ENCODE peak calls at places on chromosomes 13 and 19, in four cellular contexts. D is osteoblast, L is ovary, Y is heart right ventricle. R is an unnamed sample.

GRCh38 chr19:13689050-13689449 is 75.3 kb upstream of the MRI1 start:
- DNase-seq in D (no peak), L (no peak), Y (no peak), R (peak; percentile 2)

GRCh38 chr13:21478881-21479808 is 20.0 kb upstream of the ZDHHC20 start:
- DNase-seq in D (peak; percentile 73), L (no peak), Y (peak; percentile 73), R (peak; percentile 35)

GRCh38 chr13:47555235-47555634 is 445.8 kb downstream of the SUCLA2 start:
- DNase-seq in D (no peak), L (no peak), Y (no peak), R (no peak)

GRCh38 chr19:52542984-52543664 is 15.7 kb downstream of the ZNF808 start:
- DNase-seq in D (no peak), L (no peak), Y (no peak), R (no peak)

GRCh38 chr13:114200673-114201005 is 21.6 kb downstream of the CFAP97D2 start:
- DNase-seq in D (no peak), L (no peak), Y (no peak), R (no peak)

GRCh38 chr13:23609414-23610186 is 39.4 kb downstream of the TNFRSF19 start:
- DNase-seq in D (no peak), L (peak; percentile 40), Y (peak; percentile 40), R (no peak)

GRCh38 chr19:1154731-1155351 is 19.2 kb downstream of the SBNO2 start:
- DNase-seq in D (peak; percentile 100), L (peak; percentile 82), Y (peak; percentile 82), R (peak; percentile 82)

GRCh38 chr13:51724721-51725120 is 79.2 kb downstream of the DHRS12 start:
- DNase-seq in D (no peak), L (no peak), Y (no peak), R (no peak)

GRCh38 chr13:26499209-26499601 is 58.3 kb upstream of the WASF3 start:
- DNase-seq in D (no peak), L (no peak), Y (no peak), R (no peak)

GRCh38 chr13:106919093-106919492 is 351.2 kb upstream of the ARGLU1 start:
- DNase-seq in D (no peak), L (no peak), Y (no peak), R (no peak)

GRCh38 chr13:103386341-103386740 is 320.1 kb upstream of the SLC10A2 start:
- DNase-seq in D (no peak), L (no peak), Y (peak; percentile 5), R (no peak)

GRCh38 chr13:29935309-29935981 is 85.0 kb upstream of the UBL3 start:
- DNase-seq in D (no peak), L (no peak), Y (no peak), R (no peak)

GRCh38 chr19:2720777-2721569 is at the start of gene DIRAS1:
- DNase-seq in D (peak; percentile 95), L (peak; percentile 51), Y (no peak), R (no peak)

GRCh38 chr19:11046608-11047354 is 42.5 kb upstream of the LDLR start:
- DNase-seq in D (peak; percentile 64), L (no peak), Y (no peak), R (no peak)

GRCh38 chr13:40404407-40404806 is 262.0 kb downstream of the FOXO1 start:
- DNase-seq in D (no peak), L (no peak), Y (no peak), R (no peak)

GRCh38 chr13:40402931-40403412 is 263.5 kb downstream of the FOXO1 start:
- DNase-seq in D (no peak), L (peak; percentile 46), Y (no peak), R (no peak)

GRCh38 chr13:40399756-40400155 is 266.7 kb downstream of the FOXO1 start:
- DNase-seq in D (no peak), L (no peak), Y (no peak), R (no peak)

GRCh38 chr13:40403509-40404241 is 262.8 kb downstream of the FOXO1 start:
- DNase-seq in D (no peak), L (peak; percentile 33), Y (peak; percentile 16), R (no peak)

DNA sequence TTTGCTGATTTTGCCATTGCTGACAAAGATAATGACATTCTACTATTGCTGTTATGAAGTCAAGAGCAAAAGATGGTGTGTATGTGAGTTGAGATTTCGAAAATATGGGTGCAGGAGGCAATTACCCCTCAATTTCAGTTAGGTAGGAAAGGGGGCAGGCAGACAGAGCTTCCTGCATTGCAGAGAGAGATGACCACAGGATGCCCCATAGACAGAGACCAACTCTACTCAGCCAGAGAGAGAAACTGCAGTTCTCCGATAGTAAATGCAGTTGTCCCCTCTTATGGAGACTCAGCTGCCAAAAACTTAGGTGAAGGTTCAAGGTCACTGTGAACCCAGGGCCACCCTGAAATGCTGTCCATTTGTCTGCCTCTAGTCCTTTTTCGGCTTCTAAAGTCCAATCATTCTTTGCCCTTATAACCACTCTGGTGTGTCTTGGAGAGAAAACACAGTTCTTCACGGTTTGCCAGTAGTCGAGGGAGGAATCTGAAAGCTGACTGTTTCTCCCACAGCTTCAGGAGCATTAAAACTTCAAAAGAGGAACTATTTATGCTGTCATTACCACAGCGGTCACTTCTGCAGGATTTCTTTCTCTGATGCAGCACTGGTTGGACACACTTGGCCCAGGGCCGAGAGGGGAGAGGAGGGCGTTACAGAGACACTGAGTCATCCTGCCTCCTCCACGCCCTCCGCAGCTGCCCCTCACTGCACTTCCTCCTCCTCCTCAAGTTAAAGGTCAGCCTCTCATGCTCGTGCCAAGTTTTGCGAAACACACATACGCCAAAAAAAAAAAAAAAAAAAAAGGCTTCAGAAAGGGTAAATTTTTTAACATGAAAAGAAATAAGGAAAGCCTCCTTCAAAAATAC is 264.3 kb downstream of the FOXO1 start:
- DNase-seq in D (peak; percentile 85), L (peak; percentile 95), Y (peak; percentile 95), R (peak; percentile 95)
- H3K4me1 ChIP-seq in D (peaks cover 34% of the 10 kb centered on the region), L (peaks cover 13% of the 10 kb centered on the region), Y (peaks cover 38% of the 10 kb centered on the region), R (peaks cover 20% of the 10 kb centered on the region)

DNA sequence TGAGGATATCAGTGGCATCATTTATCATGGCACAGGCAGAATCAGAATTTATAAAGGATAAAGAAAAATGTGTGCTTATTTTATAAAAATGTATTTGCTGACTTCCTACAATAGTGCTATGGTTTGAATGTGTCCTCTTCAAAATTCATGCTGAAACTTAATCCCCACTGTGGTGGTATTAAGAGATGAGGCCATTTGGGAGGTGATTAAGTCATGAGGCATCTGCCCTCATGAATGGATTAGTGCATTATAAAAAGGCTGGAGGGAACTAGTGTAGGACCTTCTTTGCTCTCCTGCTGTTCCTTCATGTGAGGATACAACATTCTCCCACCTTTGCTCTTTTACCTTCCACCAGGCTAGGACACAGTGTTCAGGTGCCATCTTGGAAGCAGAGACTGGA is 212.8 kb downstream of the RFC3 start:
- DNase-seq in D (no peak), L (no peak), Y (no peak), R (no peak)
- H3K4me1 ChIP-seq in D (peaks cover 4% of the 10 kb centered on the region), L (no peaks in the 10 kb centered on the region), Y (no peaks in the 10 kb centered on the region), R (no peaks in the 10 kb centered on the region)

GRCh38 chr13:75038315-75038881 is 443.6 kb downstream of the TBC1D4 start:
- DNase-seq in D (no peak), L (no peak), Y (no peak), R (no peak)
- H3K4me1 ChIP-seq in D (no peaks in the 10 kb centered on the region), L (no peaks in the 10 kb centered on the region), Y (no peaks in the 10 kb centered on the region), R (no peaks in the 10 kb centered on the region)

GRCh38 chr13:71861769-71862168 is 5.2 kb downstream of the DACH1 start:
- DNase-seq in D (no peak), L (no peak), Y (no peak), R (no peak)

GRCh38 chr13:71854401-71854800 is 12.6 kb downstream of the DACH1 start:
- DNase-seq in D (no peak), L (no peak), Y (no peak), R (no peak)

GRCh38 chr13:71856548-71856947 is 10.5 kb downstream of the DACH1 start:
- DNase-seq in D (no peak), L (no peak), Y (no peak), R (no peak)

GRCh38 chr13:71860547-71861131 is 6.4 kb downstream of the DACH1 start:
- DNase-seq in D (no peak), L (no peak), Y (no peak), R (no peak)

GRCh38 chr13:71858647-71859046 is 8.4 kb downstream of the DACH1 start:
- DNase-seq in D (no peak), L (no peak), Y (no peak), R (no peak)
- H3K4me1 ChIP-seq in D (no peaks in the 10 kb centered on the region), L (no peaks in the 10 kb centered on the region), Y (peaks cover 13% of the 10 kb centered on the region), R (no peaks in the 10 kb centered on the region)

GRCh38 chr13:28338202-28338601 is 156.7 kb downstream of the FLT1 start:
- DNase-seq in D (no peak), L (no peak), Y (peak; percentile 27), R (no peak)
- H3K4me1 ChIP-seq in D (peaks cover 42% of the 10 kb centered on the region), L (peaks cover 7% of the 10 kb centered on the region), Y (peaks cover 65% of the 10 kb centered on the region), R (no peaks in the 10 kb centered on the region)

GRCh38 chr19:55042344-55042678 is 4.2 kb upstream of the GP6 start:
- DNase-seq in D (no peak), L (no peak), Y (no peak), R (no peak)

GRCh38 chr19:55042688-55043087 is 4.6 kb upstream of the GP6 start:
- DNase-seq in D (peak; percentile 43), L (no peak), Y (no peak), R (no peak)

GRCh38 chr19:55046975-55047622 is 9.0 kb upstream of the GP6 start:
- DNase-seq in D (no peak), L (no peak), Y (no peak), R (no peak)

GRCh38 chr19:55044286-55044685 is 6.2 kb upstream of the GP6 start:
- DNase-seq in D (peak; percentile 43), L (no peak), Y (no peak), R (no peak)

GRCh38 chr19:55044771-55045716 is 7.0 kb upstream of the GP6 start:
- DNase-seq in D (peak; percentile 56), L (no peak), Y (no peak), R (no peak)
- H3K4me1 ChIP-seq in D (no peaks in the 10 kb centered on the region), L (no peaks in the 10 kb centered on the region), Y (no peaks in the 10 kb centered on the region), R (no peaks in the 10 kb centered on the region)

GRCh38 chr19:41327076-41327475 is 17.1 kb downstream of the CCDC97 start:
- DNase-seq in D (no peak), L (no peak), Y (no peak), R (no peak)
- H3K4me1 ChIP-seq in D (peaks cover 70% of the 10 kb centered on the region), L (peaks cover 30% of the 10 kb centered on the region), Y (peaks cover 70% of the 10 kb centered on the region), R (peaks cover 46% of the 10 kb centered on the region)